ENCODE peak calls at places on chromosomes 5 and 9, in eight cellular contexts. One of them, this sample, is unnamed.

GRCh38 chr5:6761333-6761732 is 48.1 kb downstream of the TENT4A start:
- DNase-seq in anterior cingulate cortex: no peak
- DNase-seq in AG10803: no peak
- DNase-seq in upper lobe of right lung: no peak
- DNase-seq in aorta: no peak
- DNase-seq in NCI-H187: no peak
- DNase-seq in IMR-90: no peak
- DNase-seq in neural crest cell: no peak
- DNase-seq in this sample: no peak

GRCh38 chr5:8839361-8840055 is 706.4 kb downstream of the SEMA5A start:
- DNase-seq in AG10803: no peak
- DNase-seq in anterior cingulate cortex: peak
- DNase-seq in IMR-90: no peak
- DNase-seq in upper lobe of right lung: no peak
- DNase-seq in NCI-H187: no peak
- DNase-seq in neural crest cell: peak
- DNase-seq in aorta: no peak
- DNase-seq in this sample: no peak

GRCh38 chr5:79200573-79201183 is 35.3 kb upstream of the JMY start:
- DNase-seq in neural crest cell: no peak
- DNase-seq in aorta: no peak
- DNase-seq in anterior cingulate cortex: no peak
- DNase-seq in upper lobe of right lung: no peak
- DNase-seq in IMR-90: peak
- DNase-seq in NCI-H187: no peak
- DNase-seq in AG10803: no peak
- DNase-seq in this sample: no peak

GRCh38 chr9:137968235-137968634 is 90.7 kb downstream of the CACNA1B start:
- DNase-seq in upper lobe of right lung: peak
- DNase-seq in IMR-90: no peak
- DNase-seq in aorta: peak
- DNase-seq in NCI-H187: no peak
- DNase-seq in AG10803: no peak
- DNase-seq in anterior cingulate cortex: no peak
- DNase-seq in neural crest cell: no peak
- DNase-seq in this sample: no peak

GRCh38 chr5:119878712-119879111 is 249.4 kb downstream of the FAM170A start:
- DNase-seq in upper lobe of right lung: no peak
- DNase-seq in NCI-H187: no peak
- DNase-seq in neural crest cell: no peak
- DNase-seq in aorta: no peak
- DNase-seq in IMR-90: no peak
- DNase-seq in anterior cingulate cortex: no peak
- DNase-seq in AG10803: no peak
- DNase-seq in this sample: no peak

GRCh38 chr9:125521462-125522327 is 185.3 kb downstream of the MAPKAP1 start:
- DNase-seq in IMR-90: peak
- DNase-seq in anterior cingulate cortex: no peak
- DNase-seq in NCI-H187: no peak
- DNase-seq in neural crest cell: no peak
- DNase-seq in upper lobe of right lung: no peak
- DNase-seq in aorta: no peak
- DNase-seq in AG10803: peak
- DNase-seq in this sample: peak

GRCh38 chr9:92680166-92681119 is 10.5 kb upstream of the IPPK start:
- DNase-seq in anterior cingulate cortex: no peak
- DNase-seq in upper lobe of right lung: no peak
- DNase-seq in NCI-H187: no peak
- DNase-seq in neural crest cell: no peak
- DNase-seq in aorta: peak
- DNase-seq in IMR-90: peak
- DNase-seq in AG10803: peak
- DNase-seq in this sample: peak

GRCh38 chr5:38060354-38060753 is 198.0 kb upstream of the EGFLAM start:
- DNase-seq in NCI-H187: no peak
- DNase-seq in aorta: no peak
- DNase-seq in anterior cingulate cortex: no peak
- DNase-seq in IMR-90: peak
- DNase-seq in neural crest cell: no peak
- DNase-seq in upper lobe of right lung: no peak
- DNase-seq in AG10803: peak
- DNase-seq in this sample: no peak

GRCh38 chr5:108529381-108529780 is 147.5 kb upstream of the FBXL17 start:
- DNase-seq in IMR-90: peak
- DNase-seq in NCI-H187: no peak
- DNase-seq in neural crest cell: no peak
- DNase-seq in aorta: no peak
- DNase-seq in AG10803: peak
- DNase-seq in upper lobe of right lung: no peak
- DNase-seq in anterior cingulate cortex: no peak
- DNase-seq in this sample: no peak

GRCh38 chr5:177487975-177488374 is 9.4 kb downstream of the PDLIM7 start:
- DNase-seq in IMR-90: no peak
- DNase-seq in upper lobe of right lung: no peak
- DNase-seq in AG10803: no peak
- DNase-seq in anterior cingulate cortex: no peak
- DNase-seq in aorta: no peak
- DNase-seq in NCI-H187: no peak
- DNase-seq in neural crest cell: no peak
- DNase-seq in this sample: no peak

GRCh38 chr5:89255845-89256463 is 373.0 kb upstream of the MEF2C start:
- DNase-seq in neural crest cell: no peak
- DNase-seq in IMR-90: peak
- DNase-seq in AG10803: peak
- DNase-seq in upper lobe of right lung: no peak
- DNase-seq in anterior cingulate cortex: no peak
- DNase-seq in aorta: no peak
- DNase-seq in NCI-H187: no peak
- DNase-seq in this sample: peak

GRCh38 chr5:59732301-59732700 is 161.2 kb downstream of the PDE4D start:
- DNase-seq in aorta: no peak
- DNase-seq in upper lobe of right lung: no peak
- DNase-seq in IMR-90: no peak
- DNase-seq in neural crest cell: no peak
- DNase-seq in anterior cingulate cortex: no peak
- DNase-seq in AG10803: no peak
- DNase-seq in NCI-H187: no peak
- DNase-seq in this sample: no peak

GRCh38 chr9:93041108-93041802 is 17.2 kb upstream of the SUSD3 start:
- DNase-seq in aorta: no peak
- DNase-seq in anterior cingulate cortex: no peak
- DNase-seq in IMR-90: no peak
- DNase-seq in NCI-H187: no peak
- DNase-seq in neural crest cell: no peak
- DNase-seq in upper lobe of right lung: no peak
- DNase-seq in AG10803: no peak
- DNase-seq in this sample: no peak

GRCh38 chr5:121949885-121950284 is 11.9 kb upstream of the SRFBP1 start:
- DNase-seq in AG10803: peak
- DNase-seq in IMR-90: peak
- DNase-seq in anterior cingulate cortex: no peak
- DNase-seq in aorta: no peak
- DNase-seq in NCI-H187: no peak
- DNase-seq in upper lobe of right lung: no peak
- DNase-seq in neural crest cell: peak
- DNase-seq in this sample: no peak

GRCh38 chr5:95701074-95701473 is 18.3 kb upstream of the SPATA9 start:
- DNase-seq in upper lobe of right lung: no peak
- DNase-seq in NCI-H187: no peak
- DNase-seq in neural crest cell: no peak
- DNase-seq in AG10803: no peak
- DNase-seq in anterior cingulate cortex: no peak
- DNase-seq in IMR-90: no peak
- DNase-seq in aorta: no peak
- DNase-seq in this sample: no peak

GRCh38 chr5:87074934-87075541 is 192.6 kb upstream of the RASA1 start:
- DNase-seq in upper lobe of right lung: no peak
- DNase-seq in IMR-90: no peak
- DNase-seq in anterior cingulate cortex: no peak
- DNase-seq in AG10803: no peak
- DNase-seq in NCI-H187: no peak
- DNase-seq in neural crest cell: no peak
- DNase-seq in aorta: no peak
- DNase-seq in this sample: no peak

GRCh38 chr9:72540348-72540873 is 19.0 kb downstream of the TMC1 start:
- DNase-seq in neural crest cell: no peak
- DNase-seq in AG10803: peak
- DNase-seq in upper lobe of right lung: no peak
- DNase-seq in aorta: no peak
- DNase-seq in IMR-90: peak
- DNase-seq in anterior cingulate cortex: no peak
- DNase-seq in NCI-H187: no peak
- DNase-seq in this sample: peak

GRCh38 chr5:118440496-118440895 is 547.9 kb downstream of the DTWD2 start:
- DNase-seq in upper lobe of right lung: no peak
- DNase-seq in AG10803: no peak
- DNase-seq in IMR-90: no peak
- DNase-seq in anterior cingulate cortex: no peak
- DNase-seq in aorta: no peak
- DNase-seq in neural crest cell: no peak
- DNase-seq in NCI-H187: no peak
- DNase-seq in this sample: no peak